ENCODE peak calls at places on chromosomes 13 and 19, in seven cellular contexts. H, K, W, N, B, P and Z are unnamed samples.

GRCh38 chr13:35140321-35140720 is 198.3 kb downstream of the NBEA start:
- DNase-seq in B (no peak), W (no peak), P (no peak), N (peak; percentile 4), K (no peak), H (no peak), Z (no peak)

GRCh38 chr19:7905298-7905697 is 1.6 kb downstream of the MAP2K7 start:
- DNase-seq in N (no peak), P (no peak), K (no peak), H (no peak), W (no peak), B (no peak), Z (no peak)

GRCh38 chr19:2164020-2164988 is 571 bp downstream of the DOT1L start:
- DNase-seq in B (no peak), H (no peak), W (no peak), N (no peak), P (peak; percentile 37), K (peak; percentile 71), Z (no peak)

GRCh38 chr19:480016-480855 is 16.1 kb upstream of the MADCAM1 start:
- DNase-seq in K (peak; percentile 79), N (no peak), B (peak; percentile 84), P (peak; percentile 78), H (no peak), W (peak; percentile 25), Z (peak; percentile 38)

GRCh38 chr19:18660939-18661338 is 22.5 kb upstream of the CRTC1 start:
- DNase-seq in N (no peak), K (no peak), B (no peak), H (no peak), W (no peak), P (no peak), Z (no peak)

GRCh38 chr13:43307921-43308433 is 284.6 kb downstream of the DNAJC15 start:
- DNase-seq in H (peak; percentile 73), P (peak; percentile 67), K (peak; percentile 80), N (peak; percentile 87), W (peak; percentile 77), B (peak; percentile 71), Z (no peak)

GRCh38 chr19:13082192-13083007 is 20.3 kb downstream of the LYL1 start:
- DNase-seq in P (no peak), H (peak; percentile 40), W (peak; percentile 59), B (peak; percentile 66), K (peak; percentile 53), N (peak; percentile 62), Z (no peak)

GRCh38 chr13:109119886-109120285 is 490.5 kb downstream of the MYO16 start:
- DNase-seq in B (no peak), K (no peak), N (peak; percentile 2), W (no peak), P (no peak), H (no peak), Z (no peak)

GRCh38 chr13:47794963-47795362 is 206.1 kb downstream of the SUCLA2 start:
- DNase-seq in P (no peak), W (no peak), K (peak; percentile 8), H (no peak), N (peak; percentile 2), B (peak; percentile 26), Z (no peak)

GRCh38 chr19:6464070-6464873 is at the start of gene CRB3:
- DNase-seq in B (no peak), P (peak; percentile 99), N (no peak), K (no peak), H (no peak), W (no peak), Z (no peak)

GRCh38 chr13:99363391-99363790 is 56.2 kb upstream of the GPR183 start:
- DNase-seq in N (no peak), W (no peak), K (no peak), P (no peak), B (no peak), H (no peak), Z (no peak)

GRCh38 chr13:25922373-25922772 is 129.4 kb downstream of the SHISA2 start:
- DNase-seq in N (no peak), K (no peak), P (no peak), B (no peak), W (no peak), H (no peak), Z (no peak)

GRCh38 chr19:10936661-10937084 is 8.1 kb downstream of the TIMM29 start:
- DNase-seq in K (peak; percentile 93), W (peak; percentile 75), B (peak; percentile 83), N (peak; percentile 81), P (peak; percentile 61), H (peak; percentile 66), Z (peak; percentile 54)

GRCh38 chr19:1672038-1672768 is 19.8 kb upstream of the TCF3 start:
- DNase-seq in N (peak; percentile 30), W (peak; percentile 23), B (peak; percentile 86), P (peak; percentile 41), H (no peak), K (peak; percentile 79), Z (peak; percentile 52)

GRCh38 chr19:22603518-22604440 is 30.3 kb upstream of the ZNF492 start:
- DNase-seq in H (no peak), K (no peak), N (no peak), P (no peak), W (no peak), B (no peak), Z (no peak)

GRCh38 chr13:41193919-41194824 is at the start of gene KBTBD7:
- DNase-seq in K (peak; percentile 97), W (peak; percentile 99), P (peak; percentile 95), N (peak; percentile 98), H (peak; percentile 97), B (peak; percentile 90), Z (peak; percentile 95)

GRCh38 chr19:49362926-49363264 is 679 bp upstream of the TEAD2 start:
- DNase-seq in W (peak; percentile 61), N (peak; percentile 45), H (peak; percentile 47), K (peak; percentile 75), B (peak; percentile 48), P (peak; percentile 56), Z (no peak)

GRCh38 chr13:19587635-19588300 is 26.4 kb upstream of the TPTE2 start:
- DNase-seq in W (peak; percentile 36), H (peak; percentile 10), K (peak; percentile 58), B (peak; percentile 45), N (peak; percentile 52), P (no peak), Z (peak; percentile 19)

DNA sequence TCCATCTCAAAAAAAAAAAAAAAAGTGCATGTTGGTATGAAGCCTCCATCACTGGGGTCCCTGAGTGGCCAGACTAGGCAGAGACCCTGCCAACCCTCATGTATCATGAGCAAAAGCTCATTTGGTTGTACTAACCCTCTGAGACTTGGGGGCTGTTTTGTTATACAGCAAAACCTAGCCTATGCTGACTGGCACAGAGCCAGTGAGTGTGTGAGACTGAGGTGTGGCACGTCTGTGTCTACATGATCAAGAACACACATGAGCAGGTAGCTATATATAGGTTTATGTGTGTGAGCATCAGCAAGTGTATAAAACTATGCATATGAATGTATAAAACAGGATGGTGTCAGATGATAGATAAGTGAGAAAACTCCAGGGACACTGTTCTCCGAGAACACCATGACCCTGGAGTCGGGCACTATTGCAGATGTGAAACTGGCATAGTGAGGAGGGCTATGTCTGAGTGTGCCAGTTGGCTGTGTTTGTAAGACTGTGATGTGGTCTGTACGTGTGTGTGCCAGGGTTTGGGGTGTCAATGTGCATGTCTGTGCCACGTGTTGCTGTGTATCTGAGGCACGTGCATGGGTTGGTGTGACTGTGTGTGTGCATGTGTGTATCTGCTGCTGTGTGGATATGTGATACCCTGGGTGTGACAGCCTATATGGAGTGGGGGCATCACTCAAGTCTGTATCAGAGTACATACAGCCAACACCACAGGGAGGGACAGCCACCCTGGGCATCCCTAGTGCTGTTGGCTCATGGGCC is 44.5 kb downstream of the OLFM2 start:
- DNase-seq in N (no peak), B (no peak), K (no peak), H (no peak), W (no peak), P (no peak), Z (no peak)
- H3K9ac ChIP-seq in N (no peak overlapping the region), B (no peak overlapping the region), K (no peak overlapping the region), H (no peak overlapping the region), W (no peak overlapping the region), P (no peak overlapping the region), Z (no peak overlapping the region)

DNA sequence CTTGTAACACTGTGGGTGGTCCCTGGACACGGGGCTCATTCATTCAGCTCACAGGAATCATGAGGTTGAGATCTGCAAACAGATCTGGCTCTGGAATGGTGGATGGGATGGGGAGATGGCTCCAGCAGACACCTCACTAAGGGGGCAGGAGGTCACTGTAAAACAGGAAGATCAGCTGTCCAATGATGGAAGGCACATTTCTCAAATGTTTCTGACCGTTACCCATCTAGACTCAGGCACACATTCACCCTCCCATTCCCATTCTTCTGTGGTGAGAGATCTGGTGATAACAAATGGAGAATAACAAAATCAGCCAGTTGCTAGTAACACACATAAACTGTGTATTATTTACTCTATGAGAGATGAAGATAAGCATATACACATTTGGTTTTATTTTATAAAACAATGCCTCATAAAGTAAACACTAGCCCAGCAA is 236.0 kb downstream of the TSHZ3 start:
- DNase-seq in W (peak; percentile 44), B (no peak), K (peak; percentile 34), N (peak; percentile 39), H (peak; percentile 29), P (no peak), Z (no peak)
- H3K9ac ChIP-seq in W (no peak overlapping the region), B (no peak overlapping the region), K (no peak overlapping the region), N (no peak overlapping the region), H (peak overlapping the region; percentile 25), P (no peak overlapping the region), Z (no peak overlapping the region)

GRCh38 chr19:27918818-27919217 is 1294.1 kb downstream of the UQCRFS1 start:
- DNase-seq in H (no peak), K (no peak), B (no peak), N (no peak), W (no peak), P (no peak), Z (no peak)

GRCh38 chr19:27925202-27925601 is 1287.7 kb downstream of the UQCRFS1 start:
- DNase-seq in P (no peak), N (no peak), B (no peak), W (no peak), K (no peak), H (no peak), Z (no peak)

GRCh38 chr19:27920774-27921173 is 1292.2 kb downstream of the UQCRFS1 start:
- DNase-seq in K (no peak), W (no peak), P (no peak), B (no peak), H (no peak), N (no peak), Z (no peak)

DNA sequence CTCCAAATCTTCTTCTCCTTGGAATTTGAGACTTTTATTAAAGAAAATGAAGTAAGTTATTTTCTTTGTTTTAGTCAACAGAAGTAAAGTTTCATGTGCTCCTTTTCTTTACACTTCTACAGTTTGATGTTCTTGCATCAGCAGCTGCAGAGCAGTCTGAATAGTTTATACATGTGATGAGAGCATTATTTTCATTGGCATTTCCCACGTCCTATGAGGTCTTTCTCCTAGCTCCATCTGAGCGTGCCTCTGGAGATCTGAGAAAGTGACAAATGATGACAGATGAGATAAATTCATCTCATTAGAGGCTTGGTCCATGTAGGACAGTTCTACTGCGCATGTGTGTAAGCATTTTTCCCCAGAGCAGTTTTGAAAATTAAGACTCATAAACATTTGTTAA is 1290.0 kb downstream of the UQCRFS1 start:
- DNase-seq in B (no peak), K (no peak), N (no peak), H (no peak), W (no peak), P (no peak), Z (no peak)
- H3K9ac ChIP-seq in B (no peak overlapping the region), K (no peak overlapping the region), N (no peak overlapping the region), H (no peak overlapping the region), W (no peak overlapping the region), P (no peak overlapping the region), Z (no peak overlapping the region)

DNA sequence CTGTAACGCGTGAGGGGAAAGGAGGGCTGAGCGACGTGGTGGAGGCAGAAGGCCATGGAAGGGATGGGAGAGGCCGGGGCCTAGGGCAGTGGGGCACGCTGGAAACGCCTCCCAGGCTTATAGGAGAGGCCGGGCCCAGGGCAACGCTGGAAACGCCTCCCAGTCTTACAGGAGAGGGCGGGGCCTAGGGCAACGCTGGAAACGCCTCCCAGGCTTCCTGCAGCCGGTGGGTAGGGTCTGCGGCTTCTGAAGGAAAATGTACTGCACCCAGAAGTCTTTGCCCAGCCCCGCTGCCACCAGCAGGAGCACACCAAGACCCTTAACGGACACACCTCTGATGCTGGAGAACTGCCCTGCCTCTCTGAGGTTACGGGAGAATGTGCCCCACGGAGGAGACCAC is 9.1 kb downstream of the CACTIN start:
- DNase-seq in W (no peak), K (no peak), P (no peak), N (no peak), H (no peak), B (no peak), Z (no peak)
- H3K9ac ChIP-seq in W (no peak overlapping the region), K (no peak overlapping the region), P (no peak overlapping the region), N (no peak overlapping the region), H (no peak overlapping the region), B (no peak overlapping the region), Z (no peak overlapping the region)